ENCODE peak calls at places on chromosomes 12 and 14, in eight cellular contexts. S, A, D, I, W, M, O and E are unnamed samples.

GRCh38 chr12:104460973-104461693 is 4.4 kb downstream of the CHST11 start:
- DNase-seq in S (no peak), M (no peak), D (no peak), A (no peak), O (no peak), W (no peak), I (no peak), E (no peak)

GRCh38 chr14:91876492-91876891 is 9.2 kb upstream of the TC2N start:
- DNase-seq in W (no peak), S (no peak), A (no peak), O (no peak), I (no peak), M (no peak), D (peak), E (no peak)

GRCh38 chr12:47955059-47955458 is 8.3 kb upstream of the TMEM106C start:
- DNase-seq in D (no peak), O (no peak), W (no peak), A (no peak), I (no peak), S (no peak), M (no peak), E (no peak)

GRCh38 chr14:92552066-92552465 is 38.5 kb downstream of the RIN3 start:
- DNase-seq in S (no peak), D (no peak), M (no peak), I (no peak), W (no peak), A (no peak), O (no peak), E (no peak)

GRCh38 chr12:110689002-110689600 is at the start of gene HVCN1:
- DNase-seq in O (peak), W (no peak), D (peak), A (peak), S (no peak), M (peak), I (peak), E (no peak)

GRCh38 chr12:25796523-25797000 is 161.9 kb upstream of the RASSF8 start:
- DNase-seq in M (no peak), D (no peak), I (no peak), S (no peak), W (no peak), A (no peak), O (no peak), E (no peak)

GRCh38 chr14:81330619-81331122 is 69.5 kb downstream of the STON2 start:
- DNase-seq in A (no peak), O (no peak), M (no peak), D (no peak), W (no peak), S (no peak), I (no peak), E (no peak)

GRCh38 chr14:34583525-34583924 is 44.0 kb upstream of the EAPP start:
- DNase-seq in W (no peak), A (no peak), D (no peak), S (no peak), M (no peak), O (no peak), I (no peak), E (no peak)

GRCh38 chr14:99971087-99971928 is 93.9 kb upstream of the EVL start:
- DNase-seq in I (peak), M (peak), S (peak), D (peak), A (peak), O (peak), W (peak), E (peak)

GRCh38 chr12:51941011-51941561 is 10.4 kb upstream of the ACVR1B start:
- DNase-seq in W (no peak), M (no peak), I (no peak), O (no peak), D (no peak), A (no peak), S (no peak), E (no peak)
- TF ChIP-seq CTCF in W (no peak), M (no peak), I (no peak), O (no peak), D (no peak), A (no peak), S (no peak), E (no peak)

GRCh38 chr12:32402170-32402569 is 2.8 kb downstream of the FGD4 start:
- DNase-seq in S (no peak), D (no peak), I (no peak), O (no peak), M (no peak), W (no peak), A (no peak), E (no peak)
- TF ChIP-seq CTCF in S (no peak), D (no peak), I (no peak), O (no peak), M (no peak), W (no peak), A (no peak), E (no peak)

DNA sequence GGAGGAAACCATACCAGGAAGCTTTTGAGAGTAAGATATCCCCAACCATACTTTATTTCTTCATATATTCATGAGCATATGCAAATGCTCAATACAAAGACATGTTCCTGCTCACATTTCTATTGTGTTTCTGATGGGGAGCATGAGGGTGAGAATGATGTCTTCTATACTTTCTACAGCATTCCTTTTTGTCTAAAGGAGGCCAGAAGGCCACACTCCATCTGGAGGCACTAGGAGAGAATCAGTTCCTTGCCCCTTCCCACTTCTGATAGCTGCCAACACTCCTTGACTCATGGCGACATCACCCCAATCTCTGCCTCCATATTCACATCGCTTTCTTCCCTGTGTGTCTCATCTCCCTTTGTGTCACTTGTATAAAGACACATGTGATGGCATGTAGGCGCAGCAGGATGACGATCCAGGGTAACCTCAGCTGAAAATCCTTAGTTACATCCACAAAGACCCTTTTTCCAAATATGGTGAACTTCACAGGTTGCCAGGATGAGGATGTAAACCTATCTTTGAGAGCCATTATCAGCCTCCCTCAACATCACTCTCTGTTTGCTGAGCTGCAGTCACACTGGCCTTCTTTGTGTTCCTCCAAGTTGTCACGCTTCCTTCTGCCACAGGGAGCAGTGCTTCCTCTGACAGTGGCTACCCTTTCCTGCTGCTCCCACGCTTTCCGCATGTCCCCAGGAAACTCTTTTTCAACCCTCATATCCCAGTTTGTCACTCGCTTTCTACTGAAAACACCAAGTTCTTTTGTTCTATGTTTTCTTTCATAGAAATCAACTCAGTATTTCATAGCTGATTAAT is 96.9 kb downstream of the STXBP6 start:
- DNase-seq in W (no peak), M (no peak), I (no peak), S (no peak), D (no peak), O (no peak), A (peak), E (no peak)
- TF ChIP-seq CTCF in W (no peak), M (no peak), I (no peak), S (no peak), D (no peak), O (no peak), A (no peak), E (no peak)

GRCh38 chr12:4293942-4294505 is 20.5 kb downstream of the CCND2 start:
- DNase-seq in W (no peak), I (no peak), D (peak), O (no peak), A (no peak), S (no peak), M (no peak), E (no peak)

GRCh38 chr12:4300870-4301269 is 20.1 kb upstream of the TIGAR start:
- DNase-seq in M (no peak), D (no peak), I (no peak), S (no peak), W (no peak), A (no peak), O (no peak), E (no peak)

GRCh38 chr12:4297617-4298016 is 23.4 kb upstream of the TIGAR start:
- DNase-seq in I (no peak), W (no peak), A (no peak), O (no peak), M (no peak), D (peak), S (no peak), E (no peak)

GRCh38 chr12:4293299-4293941 is 19.9 kb downstream of the CCND2 start:
- DNase-seq in D (peak), I (no peak), W (no peak), O (no peak), M (no peak), A (no peak), S (no peak), E (no peak)

GRCh38 chr12:4296749-4297148 is 23.2 kb downstream of the CCND2 start:
- DNase-seq in O (no peak), M (no peak), S (no peak), I (no peak), D (peak), A (no peak), W (no peak), E (no peak)
- TF ChIP-seq CTCF in O (no peak), M (no peak), S (no peak), I (no peak), D (no peak), A (no peak), W (no peak), E (no peak)

GRCh38 chr12:123808167-123808566 is 46.1 kb downstream of the DNAH10 start:
- DNase-seq in M (no peak), S (peak), O (no peak), W (no peak), I (no peak), D (no peak), A (peak), E (no peak)
- TF ChIP-seq CTCF in M (peak), S (peak), O (no peak), W (no peak), I (no peak), D (no peak), A (no peak), E (no peak)